ENCODE peak calls at places on chromosomes 16 and 17, in five cellular contexts. Y is A549, A is HEK293T, L is colonic mucosa, Z is NCI-H774. Q is an unnamed sample.
A peak's percentile ranks its signal among the peaks of the same experiment; 100 is the strongest.

GRCh38 chr16:75306102-75306762 is 54.8 kb upstream of the BCAR1 start:
- DNase-seq in Y (peak; percentile 54), A (no peak), L (peak; percentile 63), Z (no peak), Q (no peak)

GRCh38 chr16:57865746-57866528 is 63.6 kb upstream of the KIFC3 start:
- DNase-seq in Y (no peak), A (no peak), L (no peak), Z (no peak), Q (no peak)

GRCh38 chr16:85327731-85328664 is 215.7 kb upstream of the CIBAR2 start:
- DNase-seq in Y (no peak), A (peak; percentile 70), L (no peak), Z (peak; percentile 12), Q (no peak)

GRCh38 chr17:72592242-72592966 is 471.6 kb downstream of the SOX9 start:
- DNase-seq in Y (peak; percentile 97), A (peak; percentile 96), L (peak; percentile 85), Z (peak; percentile 93), Q (peak; percentile 92)

GRCh38 chr16:1591306-1591705 is 20.6 kb downstream of the IFT140 start:
- DNase-seq in Y (no peak), A (no peak), L (no peak), Z (no peak), Q (no peak)

GRCh38 chr16:17296412-17296811 is 174.3 kb downstream of the XYLT1 start:
- DNase-seq in Y (no peak), A (no peak), L (no peak), Z (no peak), Q (no peak)

GRCh38 chr16:11232852-11233726 is 22.9 kb downstream of the SOCS1 start:
- DNase-seq in Y (no peak), A (no peak), L (peak; percentile 50), Z (no peak), Q (no peak)

GRCh38 chr17:80720624-80721577 is 176.3 kb downstream of the RPTOR start:
- DNase-seq in Y (peak; percentile 74), A (no peak), L (no peak), Z (no peak), Q (no peak)

GRCh38 chr17:73480740-73481139 is 163.5 kb downstream of the SDK2 start:
- DNase-seq in Y (no peak), A (no peak), L (no peak), Z (no peak), Q (no peak)

GRCh38 chr17:39062846-39063680 is 88.4 kb downstream of the PLXDC1 start:
- DNase-seq in Y (no peak), A (no peak), L (no peak), Z (no peak), Q (no peak)

GRCh38 chr16:23302045-23302956 is at the start of gene SCNN1B:
- DNase-seq in Y (no peak), A (peak; percentile 39), L (peak; percentile 66), Z (peak; percentile 33), Q (peak; percentile 63)

GRCh38 chr16:57612494-57612893 is 15.9 kb upstream of the ADGRG1 start:
- DNase-seq in Y (no peak), A (no peak), L (peak; percentile 11), Z (no peak), Q (no peak)

GRCh38 chr17:6072611-6073010 is 2.4 kb downstream of the WSCD1 start:
- DNase-seq in Y (no peak), A (no peak), L (no peak), Z (no peak), Q (no peak)

GRCh38 chr16:20946015-20946629 is 45.6 kb downstream of the LYRM1 start:
- DNase-seq in Y (no peak), A (no peak), L (no peak), Z (no peak), Q (no peak)

GRCh38 chr17:55161935-55162555 is 102.7 kb upstream of the HLF start:
- DNase-seq in Y (peak; percentile 13), A (no peak), L (no peak), Z (no peak), Q (no peak)

GRCh38 chr16:68081796-68082567 is 3.2 kb upstream of the NFATC3 start:
- DNase-seq in Y (no peak), A (no peak), L (no peak), Z (no peak), Q (no peak)

GRCh38 chr16:74700206-74701040 is at the start of gene MLKL:
- DNase-seq in Y (peak; percentile 72), A (no peak), L (peak; percentile 69), Z (no peak), Q (peak; percentile 64)

GRCh38 chr16:81107506-81107905 is 11.3 kb upstream of the GCSH start:
- DNase-seq in Y (no peak), A (no peak), L (no peak), Z (no peak), Q (no peak)

GRCh38 chr16:852451-853185 is 52.1 kb upstream of the GNG13 start:
- DNase-seq in Y (no peak), A (no peak), L (no peak), Z (no peak), Q (no peak)

GRCh38 chr16:70686376-70687171 is 721 bp upstream of the MTSS2 start:
- DNase-seq in Y (no peak), A (no peak), L (no peak), Z (no peak), Q (no peak)

GRCh38 chr17:11885051-11885450 is 112.2 kb downstream of the ZNF18 start:
- DNase-seq in Y (no peak), A (no peak), L (no peak), Z (no peak), Q (no peak)

GRCh38 chr17:14737984-14738651 is 437.2 kb downstream of the HS3ST3B1 start:
- DNase-seq in Y (peak; percentile 99), A (peak; percentile 23), L (no peak), Z (no peak), Q (peak; percentile 91)

GRCh38 chr16:80084614-80085013 is 456.2 kb upstream of the DYNLRB2 start:
- DNase-seq in Y (peak; percentile 46), A (peak; percentile 65), L (peak; percentile 32), Z (no peak), Q (peak; percentile 14)

GRCh38 chr17:40548982-40549680 is 16.1 kb downstream of the CCR7 start:
- DNase-seq in Y (peak; percentile 82), A (no peak), L (peak; percentile 35), Z (no peak), Q (peak; percentile 99)

GRCh38 chr17:50059256-50059655 is 3.3 kb downstream of the ITGA3 start:
- DNase-seq in Y (no peak), A (no peak), L (no peak), Z (peak; percentile 38), Q (peak; percentile 51)

GRCh38 chr17:81509687-81510523 is 2.7 kb downstream of the ACTG1 start:
- DNase-seq in Y (no peak), A (no peak), L (peak; percentile 35), Z (no peak), Q (no peak)

GRCh38 chr17:45310380-45311324 is 6.2 kb downstream of the MAP3K14 start:
- DNase-seq in Y (no peak), A (no peak), L (peak; percentile 88), Z (peak; percentile 17), Q (no peak)

GRCh38 chr16:5028950-5029475 is 4.7 kb downstream of the NAGPA start:
- DNase-seq in Y (no peak), A (no peak), L (no peak), Z (no peak), Q (no peak)

GRCh38 chr16:88759245-88759975 is 25.6 kb downstream of the PIEZO1 start:
- DNase-seq in Y (no peak), A (no peak), L (peak; percentile 80), Z (no peak), Q (no peak)

Q was measured in T47D.